ENCODE peak calls at places on chromosomes 4 and X, in seven cellular contexts. T is cardiac fibroblast; J is uterus; N is stimulated activated effector memory CD8-positive, alpha-beta T cell treated with anti-CD3 and anti-CD28 coated beads, Interleukin-12 subunit alpha, Interleukin-12 subunit beta, amount 100 ng/mL, for 72 hours; V is frontal cortex; E is fibroblast of lung; W is heart right ventricle. C is an unnamed sample.
A peak's percentile ranks its signal among the peaks of the same experiment; 100 is the strongest.

GRCh38 chr4:7411896-7412585 is 22.7 kb downstream of the PSAPL1 start:
- DNase-seq in T (no peak), J (peak; percentile 10), N (no peak), V (no peak), E (no peak), W (no peak), C (no peak)

GRCh38 chr4:6107114-6107791 is 89.0 kb upstream of the C4orf50 start:
- DNase-seq in T (no peak), J (no peak), N (no peak), V (no peak), E (no peak), W (no peak), C (no peak)

GRCh38 chr4:176277162-176277904 is 8.3 kb upstream of the ASB5 start:
- DNase-seq in T (peak; percentile 75), J (peak; percentile 30), N (no peak), V (peak; percentile 36), E (peak; percentile 60), W (peak; percentile 51), C (peak; percentile 78)

GRCh38 chr4:10803944-10804343 is 119.4 kb upstream of the CLNK start:
- DNase-seq in T (no peak), J (no peak), N (no peak), V (no peak), E (no peak), W (no peak), C (no peak)

GRCh38 chr4:78534286-78534955 is 17.1 kb upstream of the ANXA3 start:
- DNase-seq in T (no peak), J (no peak), N (no peak), V (no peak), E (peak; percentile 76), W (no peak), C (no peak)

GRCh38 chr4:174324725-174325124 is 41.0 kb downstream of the CEP44 start:
- DNase-seq in T (peak; percentile 25), J (no peak), N (no peak), V (no peak), E (peak; percentile 61), W (no peak), C (no peak)

GRCh38 chr4:176794151-176794550 is 1.4 kb upstream of the VEGFC start:
- DNase-seq in T (peak; percentile 85), J (no peak), N (no peak), V (no peak), E (peak; percentile 97), W (no peak), C (no peak)

GRCh38 chrX:16444353-16444752 is 205.6 kb upstream of the S100G start:
- DNase-seq in T (no peak), J (no peak), N (no peak), V (no peak), E (peak; percentile 82), W (no peak), C (peak; percentile 74)

GRCh38 chr4:162839814-162840213 is 326.9 kb downstream of the NAF1 start:
- DNase-seq in T (no peak), J (no peak), N (no peak), V (no peak), E (no peak), W (no peak), C (no peak)

GRCh38 chrX:112818114-112819012 is 22.3 kb downstream of the AMOT start:
- DNase-seq in T (no peak), J (no peak), N (no peak), V (no peak), E (no peak), W (no peak), C (no peak)

GRCh38 chr4:40681600-40682297 is 52.1 kb upstream of the RBM47 start:
- DNase-seq in T (no peak), J (no peak), N (no peak), V (no peak), E (no peak), W (no peak), C (no peak)

GRCh38 chr4:2750719-2751605 is 5.2 kb downstream of the TNIP2 start:
- DNase-seq in T (no peak), J (no peak), N (no peak), V (no peak), E (no peak), W (no peak), C (no peak)

GRCh38 chrX:2452317-2452784 is 48.4 kb downstream of the DHRSX start:
- DNase-seq in T (no peak), J (no peak), N (no peak), V (no peak), E (no peak), W (no peak), C (no peak)

GRCh38 chr4:110614981-110615365 is 7.9 kb downstream of the PITX2 start:
- DNase-seq in T (no peak), J (no peak), N (no peak), V (no peak), E (no peak), W (no peak), C (no peak)

GRCh38 chrX:50638123-50638522 is 167.5 kb upstream of the DGKK start:
- DNase-seq in T (peak; percentile 43), J (no peak), N (no peak), V (no peak), E (peak; percentile 20), W (peak; percentile 48), C (peak; percentile 65)

GRCh38 chr4:110005461-110006056 is 92.9 kb downstream of the EGF start:
- DNase-seq in T (peak; percentile 84), J (no peak), N (no peak), V (peak; percentile 61), E (peak; percentile 65), W (no peak), C (no peak)

GRCh38 chr4:83405844-83406816 is 49.5 kb downstream of the HELQ start:
- DNase-seq in T (no peak), J (no peak), N (no peak), V (no peak), E (no peak), W (no peak), C (no peak)

GRCh38 chr4:22202351-22203343 is 254.1 kb upstream of the KCNIP4 start:
- DNase-seq in T (peak; percentile 52), J (no peak), N (no peak), V (no peak), E (peak; percentile 54), W (no peak), C (no peak)

GRCh38 chrX:116824785-116825184 is 362.0 kb upstream of the CT83 start:
- DNase-seq in T (no peak), J (no peak), N (no peak), V (no peak), E (no peak), W (no peak), C (no peak)

GRCh38 chrX:112368371-112368770 is 285.8 kb upstream of the TRPC5 start:
- DNase-seq in T (no peak), J (no peak), N (no peak), V (no peak), E (no peak), W (no peak), C (no peak)

GRCh38 chrX:133546441-133546840 is 131.2 kb upstream of the GPC4 start:
- DNase-seq in T (no peak), J (no peak), N (no peak), V (no peak), E (no peak), W (no peak), C (no peak)

GRCh38 chrX:129981752-129982299 is 609 bp upstream of the BCORL1 start:
- DNase-seq in T (no peak), J (peak; percentile 17), N (no peak), V (no peak), E (no peak), W (no peak), C (no peak)

GRCh38 chr4:101008503-101008902 is 338.8 kb downstream of the PPP3CA start:
- DNase-seq in T (no peak), J (no peak), N (no peak), V (no peak), E (no peak), W (no peak), C (no peak)

GRCh38 chr4:56698329-56698728 is 17.2 kb upstream of the HOPX start:
- DNase-seq in T (peak; percentile 23), J (no peak), N (no peak), V (no peak), E (peak; percentile 91), W (no peak), C (no peak)

GRCh38 chr4:78038704-78039103 is 18.4 kb upstream of the FRAS1 start:
- DNase-seq in T (no peak), J (no peak), N (no peak), V (no peak), E (no peak), W (no peak), C (no peak)

GRCh38 chr4:11748169-11748872 is 319.6 kb upstream of the HS3ST1 start:
- DNase-seq in T (peak; percentile 88), J (no peak), N (no peak), V (peak; percentile 7), E (peak; percentile 89), W (no peak), C (no peak)

GRCh38 chr4:3302164-3302785 is 9.5 kb downstream of the RGS12 start:
- DNase-seq in T (no peak), J (no peak), N (peak; percentile 75), V (no peak), E (peak; percentile 64), W (no peak), C (no peak)

GRCh38 chrX:21528076-21528475 is 130.1 kb downstream of the KLHL34 start:
- DNase-seq in T (no peak), J (no peak), N (no peak), V (no peak), E (peak; percentile 15), W (no peak), C (no peak)

GRCh38 chr4:5220028-5220427 is 168.7 kb downstream of the STK32B start:
- DNase-seq in T (no peak), J (no peak), N (no peak), V (no peak), E (peak; percentile 31), W (no peak), C (no peak)

GRCh38 chrX:17242470-17242869 is 132.5 kb upstream of the NHS start:
- DNase-seq in T (peak; percentile 55), J (no peak), N (peak; percentile 47), V (peak; percentile 34), E (peak; percentile 36), W (peak; percentile 28), C (no peak)

GRCh38 chr4:40058854-40059253 is 2.2 kb downstream of the N4BP2 start:
- DNase-seq in T (no peak), J (no peak), N (no peak), V (no peak), E (no peak), W (no peak), C (no peak)

GRCh38 chr4:26048378-26048882 is 134.4 kb downstream of the SMIM20 start:
- DNase-seq in T (peak; percentile 95), J (peak; percentile 79), N (no peak), V (no peak), E (peak; percentile 92), W (peak; percentile 38), C (peak; percentile 66)

GRCh38 chrX:66489339-66489738 is 149.5 kb downstream of the EDA2R start:
- DNase-seq in T (no peak), J (no peak), N (no peak), V (no peak), E (no peak), W (no peak), C (peak; percentile 20)

GRCh38 chr4:146311238-146311970 is 97.1 kb downstream of the REELD1 start:
- DNase-seq in T (no peak), J (no peak), N (no peak), V (no peak), E (peak; percentile 50), W (no peak), C (no peak)

GRCh38 chrX:33252306-33252825 is 41.0 kb upstream of the DMD start:
- DNase-seq in T (peak; percentile 0), J (no peak), N (no peak), V (no peak), E (no peak), W (no peak), C (no peak)

GRCh38 chrX:131626681-131627296 is 82.9 kb downstream of the OR13H1 start:
- DNase-seq in T (peak; percentile 0), J (no peak), N (no peak), V (no peak), E (peak; percentile 13), W (no peak), C (no peak)